ENCODE peak calls at places on chromosomes 4 and X, in eight cellular contexts. E is IMR-90, L is ovary, J is suprapubic skin, V is K562, Q is body of pancreas, X is NB4, A is tibial nerve. K is an unnamed sample.

GRCh38 chr4:143281507-143282169 is 55.0 kb upstream of the GAB1 start:
- DNase-seq in E (peak), L (no peak), J (no peak), V (no peak), Q (no peak), X (no peak), A (no peak), K (no peak)

GRCh38 chr4:77697860-77698599 is 92.4 kb downstream of the CXCL13 start:
- DNase-seq in E (peak), L (no peak), J (no peak), V (no peak), Q (peak), X (peak), A (no peak), K (no peak)

GRCh38 chrX:14497184-14497666 is 32.1 kb upstream of the GLRA2 start:
- DNase-seq in E (peak), L (no peak), J (no peak), V (no peak), Q (no peak), X (peak), A (no peak), K (no peak)

GRCh38 chr4:20192754-20193521 is 58.8 kb upstream of the SLIT2 start:
- DNase-seq in E (peak), L (no peak), J (no peak), V (no peak), Q (no peak), X (no peak), A (no peak), K (no peak)

GRCh38 chr4:17385403-17385802 is 126.5 kb downstream of the QDPR start:
- DNase-seq in E (peak), L (no peak), J (no peak), V (no peak), Q (peak), X (peak), A (no peak), K (no peak)

GRCh38 chr4:57080781-57081650 is 29.2 kb downstream of the IGFBP7 start:
- DNase-seq in E (peak), L (no peak), J (no peak), V (no peak), Q (no peak), X (no peak), A (no peak), K (no peak)

GRCh38 chr4:8308144-8308543 is 38.6 kb downstream of the HTRA3 start:
- DNase-seq in E (no peak), L (peak), J (peak), V (no peak), Q (no peak), X (no peak), A (no peak), K (no peak)

GRCh38 chr4:70399319-70399718 is 1.6 kb downstream of the OPRPN start:
- DNase-seq in E (no peak), L (no peak), J (no peak), V (no peak), Q (no peak), X (no peak), A (no peak), K (no peak)

GRCh38 chr4:123676550-123677229 is 280.1 kb downstream of the SPRY1 start:
- DNase-seq in E (no peak), L (no peak), J (no peak), V (no peak), Q (peak), X (no peak), A (no peak), K (no peak)

GRCh38 chr4:38275331-38275821 is 315.2 kb downstream of the PTTG2 start:
- DNase-seq in E (no peak), L (no peak), J (no peak), V (no peak), Q (no peak), X (peak), A (no peak), K (no peak)

GRCh38 chr4:178966644-178967043 is 1524.4 kb upstream of the AGA start:
- DNase-seq in E (no peak), L (no peak), J (no peak), V (no peak), Q (no peak), X (no peak), A (no peak), K (no peak)

GRCh38 chrX:23784487-23785301 is 1.7 kb downstream of the SAT1 start:
- DNase-seq in E (peak), L (no peak), J (no peak), V (peak), Q (no peak), X (peak), A (no peak), K (no peak)

GRCh38 chr4:62209757-62210156 is 1009.6 kb downstream of the ADGRL3 start:
- DNase-seq in E (no peak), L (no peak), J (no peak), V (no peak), Q (no peak), X (no peak), A (no peak), K (no peak)

GRCh38 chr4:12393631-12394262 is 965.1 kb upstream of the HS3ST1 start:
- DNase-seq in E (no peak), L (no peak), J (no peak), V (no peak), Q (no peak), X (no peak), A (no peak), K (peak)

DNA sequence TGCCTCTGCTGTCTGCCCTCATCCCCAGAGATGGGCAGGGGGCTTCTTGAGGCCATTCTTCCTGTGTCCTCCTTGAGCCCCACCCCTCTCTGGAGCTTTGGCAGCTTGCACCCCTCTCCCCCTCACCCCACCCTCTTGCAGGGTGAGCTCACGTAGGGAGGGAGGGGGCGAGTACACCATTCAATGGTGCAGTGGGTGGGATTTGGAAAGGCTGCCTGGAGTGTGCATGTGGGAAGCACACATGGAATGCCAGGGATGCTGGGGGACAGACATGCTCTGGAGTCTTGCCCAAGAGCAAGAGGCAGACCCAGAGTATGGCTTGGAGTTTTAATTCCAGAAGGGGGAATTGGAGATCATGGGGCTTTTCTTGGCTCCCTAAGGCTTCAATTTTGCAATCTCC is 5.6 kb downstream of the PAK3 start:
- DNase-seq in E (no peak), L (peak), J (no peak), V (no peak), Q (no peak), X (no peak), A (no peak), K (no peak)
- H3K4me3 ChIP-seq in E (no peak), L (no peak), J (no peak), V (no peak), Q (no peak), X (no peak), A (no peak), K (no peak)

DNA sequence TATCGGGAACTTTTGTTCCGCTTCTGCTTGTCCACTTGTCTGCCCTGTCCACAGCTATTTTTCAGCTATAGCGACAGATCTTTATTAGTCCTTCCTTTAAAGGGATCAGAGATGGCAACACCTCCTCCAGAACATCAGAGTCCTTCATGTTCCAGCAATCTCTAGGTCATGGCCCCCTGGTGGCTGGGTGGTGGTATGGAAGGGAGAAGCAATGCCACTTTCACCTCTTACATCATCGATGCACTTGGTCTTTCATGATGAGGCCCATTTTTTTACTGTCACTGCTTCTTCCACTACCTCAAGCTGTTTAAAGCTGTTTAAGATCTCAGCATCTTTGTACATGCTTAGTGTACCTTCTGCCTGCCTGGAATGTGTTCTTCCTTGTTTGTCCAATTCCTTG is 106.7 kb downstream of the ARHGAP6 start:
- DNase-seq in E (no peak), L (no peak), J (no peak), V (peak), Q (no peak), X (peak), A (no peak), K (no peak)
- TF ChIP-seq CTCF in E (peak), L (no peak), J (no peak), V (peak), Q (no peak), X (peak), A (no peak), K (no peak)

DNA sequence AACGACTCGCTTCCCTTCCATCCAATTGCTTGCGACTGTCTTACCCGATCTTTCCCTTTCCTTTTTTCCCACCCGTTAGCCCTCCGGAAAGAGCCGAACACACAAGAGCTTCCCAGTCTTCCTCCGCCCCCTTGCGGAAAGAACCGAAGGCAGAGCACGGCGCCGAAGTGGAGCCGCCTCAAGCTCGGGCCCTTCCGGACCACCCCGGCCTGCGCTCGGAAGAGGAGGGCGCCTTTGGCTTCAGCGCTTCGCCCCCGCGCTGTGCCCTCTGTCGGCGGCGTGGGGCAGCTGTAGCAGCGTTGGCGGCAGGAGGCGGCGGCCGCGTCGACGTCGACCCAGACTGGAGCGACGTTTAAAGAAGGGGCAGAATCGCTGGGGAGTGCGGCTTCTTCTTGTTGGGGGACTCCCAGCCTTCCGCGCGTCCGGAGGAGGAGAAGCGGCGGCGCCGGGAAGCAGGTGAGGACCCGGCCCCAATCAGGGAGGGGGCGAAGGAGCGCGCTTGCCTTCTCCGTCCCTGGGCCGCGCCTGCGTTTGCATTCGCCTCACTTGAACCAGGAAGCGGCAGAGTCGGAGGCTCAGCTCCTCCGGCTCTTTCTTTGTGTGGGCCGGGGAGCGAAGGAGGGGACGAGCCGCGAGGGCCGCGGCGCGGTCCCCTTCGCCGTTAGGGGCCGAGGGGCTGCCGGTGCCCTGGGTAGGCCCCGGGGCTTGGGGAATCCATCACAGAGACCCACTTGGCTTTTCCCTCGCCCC is at the start of gene ZBTB33:
- DNase-seq in E (peak), L (peak), J (peak), V (peak), Q (peak), X (peak), A (peak), K (peak)
- TF ChIP-seq POLR2A in E (peak), L (peak), J (no peak), V (peak), Q (peak), X (no peak), A (peak), K (peak)

DNA sequence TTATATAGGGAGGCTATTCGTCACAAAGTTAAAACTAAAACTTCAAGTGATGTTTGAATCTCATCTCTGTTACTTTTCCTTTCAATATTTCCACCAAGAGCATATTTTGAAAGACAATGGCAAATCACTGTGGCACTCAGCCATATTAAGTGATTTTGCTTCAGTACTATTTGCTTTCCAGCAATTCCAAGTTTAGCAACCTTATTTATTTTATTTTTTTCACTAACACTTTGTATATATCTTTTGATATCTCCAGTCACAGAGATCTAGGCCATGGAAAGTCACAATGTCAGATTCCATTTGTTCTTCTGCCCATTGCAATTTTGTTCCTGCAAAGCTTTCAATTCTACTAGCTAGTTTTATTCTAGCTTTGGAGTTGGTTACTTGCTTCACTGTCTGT is 1514.5 kb upstream of the ADGRL3 start:
- DNase-seq in E (no peak), L (no peak), J (no peak), V (no peak), Q (no peak), X (no peak), A (no peak), K (no peak)
- H3K4me3 ChIP-seq in E (no peak), L (no peak), J (no peak), V (no peak), Q (no peak), X (no peak), A (no peak), K (no peak)

GRCh38 chrX:11970935-11971334 is 167.3 kb upstream of the FRMPD4 start:
- DNase-seq in E (peak), L (no peak), J (no peak), V (no peak), Q (no peak), X (no peak), A (no peak), K (no peak)

GRCh38 chrX:11976663-11977062 is 161.6 kb upstream of the FRMPD4 start:
- DNase-seq in E (no peak), L (no peak), J (no peak), V (no peak), Q (no peak), X (no peak), A (no peak), K (no peak)
- TF ChIP-seq CTCF in E (no peak), L (no peak), J (no peak), V (no peak), Q (no peak), X (no peak), A (no peak), K (no peak)

DNA sequence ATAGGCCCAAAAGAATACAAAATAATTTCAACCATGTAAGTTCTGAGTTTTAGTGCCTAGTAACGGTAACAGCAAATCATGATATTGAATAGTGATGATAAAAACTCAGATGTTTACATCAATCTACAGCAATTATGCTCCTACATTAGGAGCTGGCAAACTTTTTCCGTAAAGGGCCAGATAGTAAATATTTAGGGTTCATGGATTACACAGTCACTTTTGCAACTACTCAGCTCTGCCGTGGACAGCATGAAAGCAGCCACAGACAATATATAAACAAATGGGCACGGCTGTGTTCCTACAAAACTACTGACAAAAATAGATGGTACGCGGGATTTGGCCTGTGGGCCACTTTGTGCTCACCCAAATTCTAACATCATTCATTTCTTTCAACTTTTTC is 167.8 kb upstream of the NAP1L5 start:
- DNase-seq in E (peak), L (no peak), J (no peak), V (no peak), Q (no peak), X (no peak), A (no peak), K (no peak)
- TF ChIP-seq POLR2A in E (no peak), L (no peak), J (no peak), V (no peak), Q (no peak), X (no peak), A (no peak), K (no peak)

GRCh38 chr4:5888706-5889696 is 3.9 kb downstream of the CRMP1 start:
- DNase-seq in E (no peak), L (no peak), J (no peak), V (no peak), Q (no peak), X (no peak), A (no peak), K (no peak)

GRCh38 chr4:5887361-5888221 is 5.3 kb downstream of the CRMP1 start:
- DNase-seq in E (no peak), L (no peak), J (no peak), V (peak), Q (no peak), X (no peak), A (no peak), K (no peak)

GRCh38 chr4:5885733-5886132 is 7.2 kb downstream of the CRMP1 start:
- DNase-seq in E (no peak), L (no peak), J (no peak), V (no peak), Q (no peak), X (no peak), A (no peak), K (no peak)

GRCh38 chr4:5888222-5888701 is 4.6 kb downstream of the CRMP1 start:
- DNase-seq in E (no peak), L (no peak), J (no peak), V (peak), Q (no peak), X (no peak), A (no peak), K (no peak)

DNA sequence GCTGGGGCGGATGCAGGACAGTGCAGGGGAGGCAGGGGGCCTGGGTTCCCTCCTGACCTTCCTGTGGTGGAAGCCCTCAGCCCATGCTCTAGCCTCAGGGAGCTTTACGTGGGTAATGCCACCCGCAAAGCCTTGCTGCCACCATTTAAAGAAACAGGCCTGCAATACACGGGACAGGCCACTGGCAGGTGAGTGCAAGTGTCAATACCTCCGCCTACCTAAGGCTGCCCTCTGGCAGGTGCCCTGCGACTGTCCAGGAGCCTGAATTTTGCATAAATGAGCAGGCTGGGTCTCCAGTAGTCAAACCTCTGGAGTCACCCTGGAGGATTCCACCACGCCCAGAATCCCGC is 5.9 kb downstream of the CRMP1 start:
- DNase-seq in E (no peak), L (no peak), J (no peak), V (no peak), Q (no peak), X (no peak), A (no peak), K (no peak)
- H3K4me3 ChIP-seq in E (peak), L (peak), J (peak), V (no peak), Q (no peak), X (no peak), A (no peak), K (peak)

GRCh38 chr4:75654905-75655304 is 18.3 kb downstream of the G3BP2 start:
- DNase-seq in E (no peak), L (no peak), J (no peak), V (no peak), Q (no peak), X (no peak), A (no peak), K (no peak)

GRCh38 chr4:75658881-75659280 is 14.3 kb downstream of the G3BP2 start:
- DNase-seq in E (peak), L (no peak), J (no peak), V (no peak), Q (no peak), X (no peak), A (no peak), K (no peak)

GRCh38 chr4:75655562-75655961 is 17.6 kb downstream of the G3BP2 start:
- DNase-seq in E (no peak), L (no peak), J (no peak), V (no peak), Q (no peak), X (no peak), A (no peak), K (no peak)

GRCh38 chr4:75659512-75660031 is 13.6 kb downstream of the G3BP2 start:
- DNase-seq in E (no peak), L (no peak), J (no peak), V (no peak), Q (no peak), X (no peak), A (no peak), K (no peak)

GRCh38 chr4:75653845-75654503 is 19.2 kb downstream of the G3BP2 start:
- DNase-seq in E (peak), L (no peak), J (no peak), V (peak), Q (peak), X (no peak), A (no peak), K (no peak)
- TF ChIP-seq CTCF in E (peak), L (no peak), J (no peak), V (peak), Q (peak), X (no peak), A (peak), K (peak)

DNA sequence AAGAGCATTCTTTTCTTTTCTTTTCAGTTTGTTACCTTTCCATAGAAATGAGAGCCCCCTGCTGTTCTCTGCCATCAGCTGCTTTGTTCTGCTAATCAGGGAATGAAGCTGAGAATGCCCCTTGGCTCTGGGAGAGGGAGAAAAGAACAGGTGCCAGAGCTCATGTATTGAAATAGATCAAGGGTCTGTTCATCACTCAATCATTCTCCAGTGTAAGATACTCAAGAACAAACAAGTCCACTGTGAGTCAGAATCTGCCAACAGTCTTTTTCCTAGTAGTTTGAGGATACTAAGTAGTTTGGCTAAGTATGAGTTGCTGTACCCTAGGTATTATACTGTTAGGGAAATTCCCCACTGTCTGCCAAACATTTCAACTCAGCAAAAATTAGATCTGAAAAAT is 144.3 kb downstream of the RTL3 start:
- DNase-seq in E (no peak), L (no peak), J (no peak), V (no peak), Q (no peak), X (peak), A (no peak), K (no peak)
- TF ChIP-seq POLR2A in E (no peak), L (no peak), J (no peak), V (no peak), Q (no peak), X (no peak), A (no peak), K (no peak)

GRCh38 chr4:174193438-174194015 is 89.9 kb downstream of the FBXO8 start:
- DNase-seq in E (peak), L (no peak), J (no peak), V (peak), Q (no peak), X (no peak), A (no peak), K (no peak)
- H3K4me3 ChIP-seq in E (no peak), L (no peak), J (no peak), V (no peak), Q (no peak), X (no peak), A (no peak), K (no peak)